ENCODE peak calls at places on chromosomes 1 and 21, in four cellular contexts. N is left ventricle myocardium superior, I is ecto neural progenitor cell, S is uterus. R is an unnamed sample.

GRCh38 chr1:165063181-165063955 is 293.1 kb downstream of the LMX1A start:
- DNase-seq in N (peak), I (no peak), S (peak), R (no peak)

GRCh38 chr1:7695181-7696117 is 75.6 kb upstream of the VAMP3 start:
- DNase-seq in N (no peak), I (no peak), S (no peak), R (no peak)

GRCh38 chr21:41745026-41745820 is 21.6 kb downstream of the RIPK4 start:
- DNase-seq in N (no peak), I (peak), S (no peak), R (no peak)

GRCh38 chr1:118204648-118205047 is 19.6 kb upstream of the SPAG17 start:
- DNase-seq in N (no peak), I (no peak), S (no peak), R (no peak)

GRCh38 chr1:218299416-218299815 is 14.3 kb downstream of the RRP15 start:
- DNase-seq in N (no peak), I (no peak), S (no peak), R (no peak)

GRCh38 chr1:25435315-25436103 is 4.8 kb downstream of the MACO1 start:
- DNase-seq in N (no peak), I (no peak), S (peak), R (no peak)

GRCh38 chr1:205510308-205510950 is 6.0 kb downstream of the CDK18 start:
- DNase-seq in N (peak), I (no peak), S (no peak), R (no peak)

GRCh38 chr1:240732390-240732789 is 120.4 kb upstream of the GREM2 start:
- DNase-seq in N (no peak), I (no peak), S (no peak), R (no peak)

GRCh38 chr1:225813250-225813964 is 3.5 kb downstream of the EPHX1 start:
- DNase-seq in N (peak), I (no peak), S (peak), R (peak)

GRCh38 chr1:19044471-19044870 is 88.0 kb upstream of the IFFO2 start:
- DNase-seq in N (no peak), I (no peak), S (no peak), R (no peak)

GRCh38 chr1:89632213-89633102 is 462 bp upstream of the LRRC8C start:
- DNase-seq in N (peak), I (peak), S (peak), R (peak)

GRCh38 chr1:168081373-168082007 is 55.2 kb downstream of the GPR161 start:
- DNase-seq in N (no peak), I (no peak), S (no peak), R (no peak)

GRCh38 chr21:22575165-22575584 is 1577.0 kb downstream of the NCAM2 start:
- DNase-seq in N (no peak), I (peak), S (no peak), R (peak)

GRCh38 chr1:99590578-99591209 is 55.2 kb upstream of the PALMD start:
- DNase-seq in N (peak), I (no peak), S (peak), R (no peak)

GRCh38 chr1:156122519-156123355 is 8.2 kb downstream of the LMNA start:
- DNase-seq in N (peak), I (no peak), S (peak), R (peak)

GRCh38 chr1:157505481-157506272 is 46.6 kb downstream of the FCRL5 start:
- DNase-seq in N (peak), I (peak), S (no peak), R (peak)

GRCh38 chr1:154326546-154327465 is 1.5 kb downstream of the ATP8B2 start:
- DNase-seq in N (peak), I (no peak), S (peak), R (no peak)

GRCh38 chr1:37944816-37945215 is 2.0 kb downstream of the INPP5B start:
- DNase-seq in N (no peak), I (no peak), S (no peak), R (no peak)

GRCh38 chr1:8031176-8031785 is 5.2 kb upstream of the ERRFI1 start:
- DNase-seq in N (no peak), I (no peak), S (no peak), R (no peak)

GRCh38 chr1:74733616-74734484 is 898 bp downstream of the TYW3 start:
- DNase-seq in N (no peak), I (no peak), S (no peak), R (no peak)

GRCh38 chr21:45507888-45508508 is 34.2 kb downstream of the SLC19A1 start:
- DNase-seq in N (peak), I (no peak), S (no peak), R (peak)

GRCh38 chr1:39391741-39392679 is 99.4 kb upstream of the BMP8A start:
- DNase-seq in N (peak), I (no peak), S (peak), R (no peak)

GRCh38 chr1:25161981-25162380 is 70.3 kb downstream of the SYF2 start:
- DNase-seq in N (no peak), I (no peak), S (no peak), R (no peak)

GRCh38 chr1:109383087-109383779 is 14.5 kb downstream of the SORT1 start:
- DNase-seq in N (no peak), I (no peak), S (no peak), R (peak)

GRCh38 chr21:8989883-8990325 is 1531.5 kb upstream of the TPTE start:
- DNase-seq in N (no peak), I (no peak), S (no peak), R (peak)

GRCh38 chr1:96746440-96747223 is 25.0 kb downstream of the PTBP2 start:
- DNase-seq in N (no peak), I (no peak), S (no peak), R (no peak)

GRCh38 chr1:205998457-205999241 is 4.5 kb downstream of the RAB7B start:
- DNase-seq in N (peak), I (no peak), S (no peak), R (peak)

GRCh38 chr1:228371741-228372182 is 34.9 kb downstream of the TRIM11 start:
- DNase-seq in N (no peak), I (no peak), S (no peak), R (no peak)

GRCh38 chr21:34571994-34572393 is 42.9 kb downstream of the RCAN1 start:
- DNase-seq in N (no peak), I (no peak), S (no peak), R (peak)

GRCh38 chr1:218351617-218352438 is 6.7 kb downstream of the TGFB2 start:
- DNase-seq in N (peak), I (no peak), S (peak), R (no peak)

GRCh38 chr1:145977486-145978476 is 13.3 kb downstream of the POLR3GL start:
- DNase-seq in N (peak), I (peak), S (peak), R (peak)

GRCh38 chr1:198175418-198176170 is 18.8 kb downstream of the NEK7 start:
- DNase-seq in N (no peak), I (no peak), S (no peak), R (no peak)

GRCh38 chr1:147171399-147172167 is 687 bp downstream of the PRKAB2 start:
- DNase-seq in N (no peak), I (peak), S (no peak), R (peak)

GRCh38 chr21:19712441-19712840 is 1285.8 kb upstream of the NCAM2 start:
- DNase-seq in N (no peak), I (no peak), S (no peak), R (no peak)

GRCh38 chr1:87852410-87853202 is 523.9 kb downstream of the LMO4 start:
- DNase-seq in N (no peak), I (no peak), S (no peak), R (no peak)

R was measured in islet precursor cell.